ENCODE peak calls at places on chromosomes 7 and 10, in eight cellular contexts. U is A549, I is GM13976, P is progenitor cell of endocrine pancreas, V is activated T-cell treated with anti-CD3 and anti-CD28 coated beads for 4 hours, A is GM12865, S is foreskin melanocyte, C is Panc1. Z is an unnamed sample.
A peak's percentile ranks its signal among the peaks of the same experiment; 100 is the strongest.

GRCh38 chr10:19706904-19707303 is 109.3 kb upstream of the PLXDC2 start:
- DNase-seq in U (no peak), I (no peak), P (no peak), V (no peak), A (no peak), S (no peak), C (no peak), Z (no peak)

GRCh38 chr7:3712841-3713240 is 411.8 kb downstream of the SDK1 start:
- DNase-seq in U (no peak), I (no peak), P (no peak), V (no peak), A (no peak), S (no peak), C (no peak), Z (no peak)

GRCh38 chr10:86857097-86857825 is 100.2 kb downstream of the MMRN2 start:
- DNase-seq in U (no peak), I (no peak), P (no peak), V (no peak), A (no peak), S (peak; percentile 68), C (no peak), Z (no peak)

GRCh38 chr7:157397751-157398691 is 61.2 kb downstream of the DNAJB6 start:
- DNase-seq in U (peak; percentile 70), I (peak; percentile 52), P (peak; percentile 39), V (no peak), A (no peak), S (no peak), C (no peak), Z (peak; percentile 41)

GRCh38 chr10:103698266-103698665 is 157.1 kb downstream of the SH3PXD2A start:
- DNase-seq in U (no peak), I (no peak), P (no peak), V (no peak), A (no peak), S (no peak), C (no peak), Z (no peak)

GRCh38 chr7:44581426-44581906 is 565 bp downstream of the TMED4 start:
- DNase-seq in U (peak; percentile 21), I (peak; percentile 61), P (no peak), V (peak; percentile 14), A (peak; percentile 77), S (no peak), C (no peak), Z (peak; percentile 12)

GRCh38 chr10:129950651-129951050 is 13.4 kb downstream of the EBF3 start:
- DNase-seq in U (no peak), I (no peak), P (no peak), V (no peak), A (no peak), S (no peak), C (no peak), Z (no peak)

GRCh38 chr7:6460303-6460702 is 12.5 kb upstream of the DAGLB start:
- DNase-seq in U (no peak), I (no peak), P (no peak), V (no peak), A (no peak), S (no peak), C (no peak), Z (no peak)

GRCh38 chr10:30058570-30059132 is 735 bp downstream of the JCAD start:
- DNase-seq in U (no peak), I (no peak), P (peak; percentile 24), V (no peak), A (no peak), S (no peak), C (no peak), Z (no peak)

GRCh38 chr7:95501261-95501816 is 15.6 kb downstream of the ASB4 start:
- DNase-seq in U (no peak), I (peak; percentile 27), P (no peak), V (no peak), A (peak; percentile 78), S (no peak), C (no peak), Z (no peak)